ENCODE peak calls at places on chromosome 9, in four cellular contexts. R, M, Y and I are unnamed samples.
A peak's percentile ranks its signal among the peaks of the same experiment; 100 is the strongest.

GRCh38 chr9:28820741-28821140 is 1247.5 kb upstream of the C9orf72 start:
- DNase-seq in R (no peak), M (peak; percentile 37), Y (no peak), I (no peak)

GRCh38 chr9:136172412-136173079 is 32.4 kb downstream of the LHX3 start:
- DNase-seq in R (no peak), Y (no peak), M (no peak), I (no peak)

GRCh38 chr9:135907006-135907434 is 326 bp downstream of the CAMSAP1 start:
- DNase-seq in R (no peak), Y (no peak), M (no peak), I (no peak)

GRCh38 chr9:119304566-119304965 is 64.7 kb downstream of the BRINP1 start:
- DNase-seq in M (no peak), R (no peak), Y (no peak), I (no peak)

GRCh38 chr9:92528537-92528851 is 7.3 kb downstream of the ECM2 start:
- DNase-seq in Y (no peak), M (no peak), R (no peak), I (no peak)

GRCh38 chr9:133990366-133991210 is 1.5 kb downstream of the VAV2 start:
- DNase-seq in R (no peak), M (no peak), Y (peak; percentile 85), I (peak; percentile 55)

GRCh38 chr9:94002316-94003140 is 47.4 kb upstream of the BARX1 start:
- DNase-seq in R (no peak), M (peak; percentile 48), Y (no peak), I (peak; percentile 70)

GRCh38 chr9:16730162-16730561 is 140.3 kb downstream of the BNC2 start:
- DNase-seq in R (no peak), M (no peak), Y (no peak), I (no peak)

GRCh38 chr9:137621131-137621757 is 2.4 kb downstream of the EHMT1 start:
- DNase-seq in Y (no peak), M (no peak), R (no peak), I (peak; percentile 30)

GRCh38 chr9:34328500-34328982 is 527 bp downstream of the KIF24 start:
- DNase-seq in Y (no peak), M (no peak), R (no peak), I (no peak)

GRCh38 chr9:6408320-6408719 is 4.7 kb upstream of the UHRF2 start:
- DNase-seq in Y (no peak), R (no peak), M (no peak), I (no peak)

GRCh38 chr9:17057729-17058128 is 77.1 kb upstream of the CNTLN start:
- DNase-seq in Y (no peak), R (no peak), M (no peak), I (no peak)

GRCh38 chr9:75664597-75664996 is 225.9 kb upstream of the PCSK5 start:
- DNase-seq in R (no peak), M (no peak), Y (no peak), I (no peak)

GRCh38 chr9:130780415-130780814 is 54.6 kb upstream of the ABL1 start:
- DNase-seq in M (no peak), R (no peak), Y (no peak), I (no peak)

GRCh38 chr9:93466416-93467061 is 13.2 kb upstream of the FAM120AOS start:
- DNase-seq in M (no peak), R (no peak), Y (no peak), I (no peak)

GRCh38 chr9:90659626-90660364 is 17.2 kb upstream of the DIRAS2 start:
- DNase-seq in Y (no peak), M (no peak), R (no peak), I (no peak)

GRCh38 chr9:109191746-109192145 is 24.7 kb upstream of the FRRS1L start:
- DNase-seq in R (no peak), M (no peak), Y (no peak), I (no peak)

GRCh38 chr9:87869082-87869481 is 13.6 kb upstream of the SPATA31E1 start:
- DNase-seq in Y (no peak), R (no peak), M (no peak), I (no peak)

GRCh38 chr9:138021251-138022056 is 143.9 kb downstream of the CACNA1B start:
- DNase-seq in R (no peak), Y (no peak), M (no peak), I (no peak)

GRCh38 chr9:38360880-38361836 is 31.3 kb upstream of the ALDH1B1 start:
- DNase-seq in R (no peak), M (no peak), Y (no peak), I (no peak)

GRCh38 chr9:134314039-134314949 is 12.0 kb upstream of the RXRA start:
- DNase-seq in Y (no peak), R (no peak), M (no peak), I (no peak)

GRCh38 chr9:127860260-127860659 is 5.8 kb upstream of the ENG start:
- DNase-seq in R (no peak), M (no peak), Y (peak; percentile 92), I (no peak)

GRCh38 chr9:127858041-127858512 is 3.6 kb upstream of the ENG start:
- DNase-seq in M (no peak), R (no peak), Y (no peak), I (peak; percentile 84)

GRCh38 chr9:127862075-127863011 is 7.9 kb upstream of the ENG start:
- DNase-seq in M (no peak), Y (no peak), R (peak; percentile 58), I (peak; percentile 93)

GRCh38 chr9:127863179-127863578 is 8.7 kb upstream of the ENG start:
- DNase-seq in R (no peak), M (no peak), Y (no peak), I (peak; percentile 83)

DNA sequence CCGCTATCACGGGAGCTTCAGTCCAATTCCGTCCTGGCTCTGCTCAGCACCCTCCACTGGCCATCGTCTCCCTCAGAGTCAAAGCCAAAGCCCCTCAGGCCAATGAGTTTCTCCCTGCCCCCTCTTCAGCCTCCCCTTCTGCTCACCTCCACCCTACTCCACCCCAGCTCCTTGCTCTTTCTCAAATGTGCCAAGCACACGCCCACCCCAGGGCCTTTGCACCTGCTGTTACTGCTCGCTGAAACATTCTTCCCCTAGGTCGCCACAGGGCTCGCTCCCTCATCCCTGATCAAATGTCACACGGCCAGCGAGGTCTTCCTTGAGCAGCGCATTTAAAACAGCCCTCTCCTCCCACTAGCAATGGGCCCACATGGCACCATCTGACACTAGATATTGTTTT is 6.3 kb upstream of the ENG start:
- DNase-seq in Y (no peak), R (no peak), M (no peak), I (no peak)
- H3K27ac ChIP-seq in Y (peak overlapping the region; percentile 92), R (no peak overlapping the region), M (no peak overlapping the region), I (peak overlapping the region; percentile 90)

DNA sequence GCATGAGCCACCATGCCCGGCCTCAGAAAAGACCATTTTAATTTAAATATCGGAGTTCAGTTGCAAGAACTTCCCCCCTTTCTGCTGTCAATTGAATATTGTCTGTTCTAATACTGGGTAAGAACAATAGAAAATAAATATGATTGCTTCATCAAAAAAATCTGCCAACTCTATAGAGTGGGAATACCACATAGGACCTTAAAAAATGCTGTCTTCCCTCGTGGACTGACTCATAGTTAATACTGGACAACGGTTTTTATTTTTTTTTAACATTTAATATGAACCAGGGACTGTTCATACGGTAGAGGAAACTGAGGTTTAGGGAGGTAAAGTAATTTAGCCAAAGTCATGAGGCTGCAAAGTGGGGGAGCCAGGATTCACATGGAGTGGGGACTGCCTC is 9.7 kb downstream of the ZNF462 start:
- DNase-seq in Y (no peak), M (no peak), R (no peak), I (no peak)
- H3K27ac ChIP-seq in Y (no peak overlapping the region), M (no peak overlapping the region), R (no peak overlapping the region), I (no peak overlapping the region)

GRCh38 chr9:121474225-121474947 is 25.3 kb downstream of the GGTA1 start:
- DNase-seq in Y (no peak), M (no peak), R (no peak), I (no peak)
- H3K27ac ChIP-seq in Y (peak overlapping the region; percentile 91), M (no peak overlapping the region), R (no peak overlapping the region), I (no peak overlapping the region)

GRCh38 chr9:122821278-122821952 is 7.0 kb downstream of the PDCL start:
- DNase-seq in M (no peak), R (no peak), Y (no peak), I (no peak)

GRCh38 chr9:122819791-122820489 is 8.4 kb downstream of the PDCL start:
- DNase-seq in Y (no peak), M (no peak), R (no peak), I (no peak)

GRCh38 chr9:122822056-122822455 is 6.3 kb downstream of the PDCL start:
- DNase-seq in R (no peak), Y (no peak), M (no peak), I (peak; percentile 59)

GRCh38 chr9:122819326-122819725 is 9.1 kb downstream of the PDCL start:
- DNase-seq in M (no peak), Y (no peak), R (no peak), I (no peak)

DNA sequence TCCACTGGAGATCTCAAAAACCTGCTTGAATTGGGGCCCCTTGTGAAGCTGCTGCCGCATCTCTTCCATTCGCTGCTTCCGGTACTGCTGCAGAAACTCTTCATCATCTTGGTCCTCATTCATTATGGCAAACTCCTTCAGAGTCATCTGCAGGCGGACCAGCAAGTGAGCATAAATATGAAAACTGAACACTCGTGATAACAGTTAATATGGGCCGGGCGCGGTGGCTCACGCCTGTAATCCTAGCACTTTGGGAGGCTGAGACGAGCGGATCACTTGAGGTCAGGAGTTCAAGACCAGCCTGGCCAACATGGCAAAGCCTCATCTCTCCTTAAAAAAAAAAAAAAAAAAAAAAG is 7.9 kb downstream of the PDCL start:
- DNase-seq in Y (no peak), M (no peak), R (no peak), I (no peak)
- H3K27ac ChIP-seq in Y (no peak overlapping the region), M (no peak overlapping the region), R (no peak overlapping the region), I (no peak overlapping the region)